ENCODE peak calls at places on chromosomes 11 and 22, in nine cellular contexts. One of them, this sample, is unnamed.

GRCh38 chr11:102545701-102546100 is 15.2 kb upstream of the MMP7 start:
- DNase-seq in progenitor cell of endocrine pancreas: no peak
- DNase-seq in neural progenitor cell: no peak
- DNase-seq in fibroblast of lung: no peak
- DNase-seq in PC-3: peak
- DNase-seq in GM10248: no peak
- DNase-seq in mammary epithelial cell: no peak
- DNase-seq in nephron progenitor cell: no peak
- DNase-seq in pancreas: no peak
- DNase-seq in this sample: no peak

GRCh38 chr22:16829985-16830384 is 4.8 kb upstream of the XKR3 start:
- DNase-seq in progenitor cell of endocrine pancreas: no peak
- DNase-seq in GM10248: no peak
- DNase-seq in nephron progenitor cell: no peak
- DNase-seq in PC-3: no peak
- DNase-seq in neural progenitor cell: no peak
- DNase-seq in fibroblast of lung: no peak
- DNase-seq in pancreas: no peak
- DNase-seq in mammary epithelial cell: no peak
- DNase-seq in this sample: no peak

GRCh38 chr22:37776639-37777005 is 31.1 kb upstream of the GCAT start:
- DNase-seq in PC-3: no peak
- DNase-seq in mammary epithelial cell: no peak
- DNase-seq in nephron progenitor cell: no peak
- DNase-seq in progenitor cell of endocrine pancreas: no peak
- DNase-seq in pancreas: no peak
- DNase-seq in GM10248: no peak
- DNase-seq in neural progenitor cell: no peak
- DNase-seq in fibroblast of lung: no peak
- DNase-seq in this sample: no peak

GRCh38 chr11:82771781-82772180 is 38.1 kb upstream of the FAM181B start:
- DNase-seq in pancreas: no peak
- DNase-seq in neural progenitor cell: no peak
- DNase-seq in nephron progenitor cell: no peak
- DNase-seq in PC-3: peak
- DNase-seq in progenitor cell of endocrine pancreas: no peak
- DNase-seq in mammary epithelial cell: peak
- DNase-seq in fibroblast of lung: no peak
- DNase-seq in GM10248: no peak
- DNase-seq in this sample: no peak

GRCh38 chr11:126592496-126593410 is 237.3 kb downstream of the ST3GAL4 start:
- DNase-seq in PC-3: no peak
- DNase-seq in nephron progenitor cell: no peak
- DNase-seq in mammary epithelial cell: peak
- DNase-seq in fibroblast of lung: peak
- DNase-seq in neural progenitor cell: peak
- DNase-seq in pancreas: no peak
- DNase-seq in progenitor cell of endocrine pancreas: no peak
- DNase-seq in GM10248: no peak
- DNase-seq in this sample: no peak

GRCh38 chr22:17305076-17305475 is 64.2 kb upstream of the CECR2 start:
- DNase-seq in neural progenitor cell: no peak
- DNase-seq in progenitor cell of endocrine pancreas: no peak
- DNase-seq in nephron progenitor cell: no peak
- DNase-seq in mammary epithelial cell: no peak
- DNase-seq in pancreas: no peak
- DNase-seq in PC-3: no peak
- DNase-seq in GM10248: no peak
- DNase-seq in fibroblast of lung: no peak
- DNase-seq in this sample: no peak

GRCh38 chr11:117295438-117296137 is 4.4 kb downstream of the BACE1-AS start:
- DNase-seq in PC-3: no peak
- DNase-seq in fibroblast of lung: no peak
- DNase-seq in mammary epithelial cell: no peak
- DNase-seq in GM10248: no peak
- DNase-seq in pancreas: no peak
- DNase-seq in nephron progenitor cell: no peak
- DNase-seq in progenitor cell of endocrine pancreas: no peak
- DNase-seq in neural progenitor cell: no peak
- DNase-seq in this sample: no peak

GRCh38 chr22:42655693-42656092 is 6.5 kb upstream of the CYB5R3 start:
- DNase-seq in pancreas: no peak
- DNase-seq in fibroblast of lung: no peak
- DNase-seq in PC-3: no peak
- DNase-seq in neural progenitor cell: no peak
- DNase-seq in progenitor cell of endocrine pancreas: no peak
- DNase-seq in mammary epithelial cell: no peak
- DNase-seq in GM10248: peak
- DNase-seq in nephron progenitor cell: no peak
- DNase-seq in this sample: peak

GRCh38 chr11:73383249-73384126 is 7.3 kb downstream of the RELT start:
- DNase-seq in nephron progenitor cell: no peak
- DNase-seq in neural progenitor cell: peak
- DNase-seq in pancreas: no peak
- DNase-seq in progenitor cell of endocrine pancreas: no peak
- DNase-seq in GM10248: no peak
- DNase-seq in fibroblast of lung: no peak
- DNase-seq in mammary epithelial cell: no peak
- DNase-seq in PC-3: no peak
- DNase-seq in this sample: no peak

GRCh38 chr11:109729761-109730160 is 307.8 kb downstream of the C11orf87 start:
- DNase-seq in PC-3: no peak
- DNase-seq in fibroblast of lung: no peak
- DNase-seq in progenitor cell of endocrine pancreas: no peak
- DNase-seq in nephron progenitor cell: no peak
- DNase-seq in mammary epithelial cell: no peak
- DNase-seq in neural progenitor cell: no peak
- DNase-seq in GM10248: no peak
- DNase-seq in pancreas: no peak
- DNase-seq in this sample: no peak

GRCh38 chr22:27591060-27591459 is 210.5 kb downstream of the MN1 start:
- DNase-seq in progenitor cell of endocrine pancreas: no peak
- DNase-seq in pancreas: no peak
- DNase-seq in mammary epithelial cell: no peak
- DNase-seq in nephron progenitor cell: no peak
- DNase-seq in PC-3: no peak
- DNase-seq in neural progenitor cell: no peak
- DNase-seq in GM10248: no peak
- DNase-seq in fibroblast of lung: no peak
- DNase-seq in this sample: no peak

GRCh38 chr11:6538892-6539291 is 41.8 kb downstream of the DNHD1 start:
- DNase-seq in PC-3: no peak
- DNase-seq in progenitor cell of endocrine pancreas: no peak
- DNase-seq in fibroblast of lung: no peak
- DNase-seq in nephron progenitor cell: no peak
- DNase-seq in neural progenitor cell: no peak
- DNase-seq in pancreas: no peak
- DNase-seq in GM10248: no peak
- DNase-seq in mammary epithelial cell: no peak
- DNase-seq in this sample: no peak

GRCh38 chr11:36187618-36188017 is 101.6 kb downstream of the COMMD9 start:
- DNase-seq in mammary epithelial cell: no peak
- DNase-seq in fibroblast of lung: no peak
- DNase-seq in nephron progenitor cell: no peak
- DNase-seq in neural progenitor cell: no peak
- DNase-seq in pancreas: no peak
- DNase-seq in progenitor cell of endocrine pancreas: no peak
- DNase-seq in GM10248: no peak
- DNase-seq in PC-3: no peak
- DNase-seq in this sample: no peak

GRCh38 chr22:17119481-17120202 is 1.5 kb downstream of the TMEM121B start:
- DNase-seq in PC-3: peak
- DNase-seq in nephron progenitor cell: peak
- DNase-seq in mammary epithelial cell: no peak
- DNase-seq in progenitor cell of endocrine pancreas: no peak
- DNase-seq in pancreas: peak
- DNase-seq in GM10248: no peak
- DNase-seq in neural progenitor cell: peak
- DNase-seq in fibroblast of lung: no peak
- DNase-seq in this sample: no peak

GRCh38 chr11:133819114-133819513 is 26.2 kb downstream of the SPATA19 start:
- DNase-seq in GM10248: no peak
- DNase-seq in mammary epithelial cell: no peak
- DNase-seq in fibroblast of lung: no peak
- DNase-seq in neural progenitor cell: no peak
- DNase-seq in pancreas: no peak
- DNase-seq in PC-3: no peak
- DNase-seq in progenitor cell of endocrine pancreas: no peak
- DNase-seq in nephron progenitor cell: no peak
- DNase-seq in this sample: no peak

GRCh38 chr11:133823211-133823610 is 22.1 kb downstream of the SPATA19 start:
- DNase-seq in fibroblast of lung: no peak
- DNase-seq in nephron progenitor cell: no peak
- DNase-seq in progenitor cell of endocrine pancreas: no peak
- DNase-seq in neural progenitor cell: no peak
- DNase-seq in PC-3: no peak
- DNase-seq in pancreas: no peak
- DNase-seq in mammary epithelial cell: no peak
- DNase-seq in GM10248: no peak
- DNase-seq in this sample: no peak

GRCh38 chr11:133824593-133824992 is 20.7 kb downstream of the SPATA19 start:
- DNase-seq in nephron progenitor cell: no peak
- DNase-seq in progenitor cell of endocrine pancreas: no peak
- DNase-seq in pancreas: no peak
- DNase-seq in neural progenitor cell: no peak
- DNase-seq in PC-3: no peak
- DNase-seq in mammary epithelial cell: no peak
- DNase-seq in GM10248: no peak
- DNase-seq in fibroblast of lung: no peak
- DNase-seq in this sample: no peak

GRCh38 chr11:133819916-133820315 is 25.4 kb downstream of the SPATA19 start:
- DNase-seq in neural progenitor cell: no peak
- DNase-seq in pancreas: no peak
- DNase-seq in progenitor cell of endocrine pancreas: no peak
- DNase-seq in PC-3: no peak
- DNase-seq in nephron progenitor cell: no peak
- DNase-seq in mammary epithelial cell: no peak
- DNase-seq in fibroblast of lung: no peak
- DNase-seq in GM10248: no peak
- DNase-seq in this sample: no peak

GRCh38 chr11:133821776-133822175 is 23.5 kb downstream of the SPATA19 start:
- DNase-seq in PC-3: peak
- DNase-seq in fibroblast of lung: peak
- DNase-seq in progenitor cell of endocrine pancreas: peak
- DNase-seq in pancreas: no peak
- DNase-seq in mammary epithelial cell: no peak
- DNase-seq in neural progenitor cell: peak
- DNase-seq in nephron progenitor cell: peak
- DNase-seq in GM10248: peak
- DNase-seq in this sample: peak
- TF ChIP-seq CTCF in PC-3: peak
- TF ChIP-seq CTCF in fibroblast of lung: peak
- TF ChIP-seq CTCF in progenitor cell of endocrine pancreas: peak
- TF ChIP-seq CTCF in pancreas: peak
- TF ChIP-seq CTCF in mammary epithelial cell: peak
- TF ChIP-seq CTCF in neural progenitor cell: peak
- TF ChIP-seq CTCF in nephron progenitor cell: peak
- TF ChIP-seq CTCF in GM10248: peak
- TF ChIP-seq CTCF in this sample: peak

DNA sequence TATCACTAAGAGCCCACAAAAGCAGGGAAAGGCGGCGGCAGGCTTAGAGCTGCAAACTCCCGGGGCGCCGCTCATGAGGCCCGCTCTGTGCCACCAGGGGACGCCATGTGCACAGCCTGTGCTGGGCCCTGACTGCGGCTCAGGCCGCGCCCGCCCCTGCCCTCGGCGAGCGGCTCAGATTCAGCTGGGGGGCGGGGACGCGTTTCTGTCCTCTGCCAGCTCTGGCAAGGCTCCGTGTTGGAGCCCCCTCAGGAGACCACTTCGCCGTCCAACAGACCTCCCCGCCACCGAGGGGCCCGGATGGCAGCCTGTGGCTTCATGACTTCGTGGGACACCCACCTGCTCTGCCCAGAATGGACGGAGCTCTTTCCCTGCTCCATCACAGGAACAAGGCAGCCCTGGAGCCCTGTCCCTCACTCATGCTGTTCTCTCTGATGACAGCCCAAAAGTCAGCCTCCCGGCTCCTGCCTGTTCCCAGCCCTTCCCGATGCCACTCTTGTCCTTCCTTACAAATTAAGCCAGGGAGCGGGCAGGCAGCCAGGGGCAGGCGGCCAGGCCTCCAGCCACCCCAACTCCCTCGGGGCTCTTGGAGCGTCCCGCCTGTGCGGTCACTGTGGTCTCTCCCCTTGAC is 69.1 kb downstream of the NAT10 start:
- DNase-seq in fibroblast of lung: peak
- DNase-seq in pancreas: peak
- DNase-seq in GM10248: peak
- DNase-seq in PC-3: peak
- DNase-seq in neural progenitor cell: peak
- DNase-seq in mammary epithelial cell: peak
- DNase-seq in nephron progenitor cell: peak
- DNase-seq in progenitor cell of endocrine pancreas: peak
- DNase-seq in this sample: peak
- TF ChIP-seq CTCF in fibroblast of lung: peak
- TF ChIP-seq CTCF in pancreas: peak
- TF ChIP-seq CTCF in GM10248: peak
- TF ChIP-seq CTCF in PC-3: peak
- TF ChIP-seq CTCF in neural progenitor cell: peak
- TF ChIP-seq CTCF in mammary epithelial cell: peak
- TF ChIP-seq CTCF in nephron progenitor cell: peak
- TF ChIP-seq CTCF in progenitor cell of endocrine pancreas: peak
- TF ChIP-seq CTCF in this sample: peak

DNA sequence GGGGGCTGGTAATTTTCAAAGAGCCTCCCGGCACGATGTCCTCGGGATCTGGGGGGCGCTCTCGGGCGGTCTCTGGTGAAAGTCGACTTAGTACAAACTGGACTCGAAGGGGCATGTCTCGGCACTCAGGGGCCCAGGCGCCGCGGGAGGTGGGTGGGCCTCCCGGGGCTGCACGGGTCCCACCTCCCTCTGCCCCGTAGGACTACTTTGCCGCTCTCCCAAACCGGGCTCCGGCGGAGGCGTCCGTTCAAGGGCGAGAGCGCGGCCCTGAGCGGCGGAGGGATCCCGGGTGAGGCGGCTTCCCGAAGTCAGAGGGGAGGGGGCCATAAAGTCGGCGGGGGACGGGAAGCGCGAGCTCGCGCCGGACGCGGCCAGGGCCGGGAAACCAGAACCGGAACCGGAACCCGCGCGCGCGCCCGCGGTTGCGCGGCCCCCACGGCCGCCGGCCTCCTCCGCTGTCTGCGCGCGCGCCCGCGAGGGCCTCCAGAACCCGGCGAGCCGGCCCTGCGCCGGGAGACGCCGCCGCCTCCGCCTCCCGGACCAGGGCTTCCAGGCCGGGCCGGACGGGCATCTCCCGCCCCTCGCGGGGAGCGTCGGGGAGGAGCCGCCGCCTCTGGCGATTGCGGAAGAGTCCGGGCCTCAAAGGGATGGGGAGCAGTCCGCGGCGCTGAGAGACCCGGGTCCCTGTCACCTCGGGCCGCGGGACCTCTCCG is at the start of gene ARHGEF12:
- DNase-seq in progenitor cell of endocrine pancreas: peak
- DNase-seq in pancreas: peak
- DNase-seq in GM10248: peak
- DNase-seq in PC-3: peak
- DNase-seq in nephron progenitor cell: peak
- DNase-seq in fibroblast of lung: peak
- DNase-seq in mammary epithelial cell: peak
- DNase-seq in neural progenitor cell: peak
- DNase-seq in this sample: peak
- TF ChIP-seq CTCF in progenitor cell of endocrine pancreas: peak
- TF ChIP-seq CTCF in pancreas: no peak
- TF ChIP-seq CTCF in GM10248: peak
- TF ChIP-seq CTCF in PC-3: peak
- TF ChIP-seq CTCF in nephron progenitor cell: no peak
- TF ChIP-seq CTCF in fibroblast of lung: peak
- TF ChIP-seq CTCF in mammary epithelial cell: peak
- TF ChIP-seq CTCF in neural progenitor cell: peak
- TF ChIP-seq CTCF in this sample: peak

GRCh38 chr11:75445315-75445953 is 12.4 kb upstream of the KLHL35 start:
- DNase-seq in pancreas: peak
- DNase-seq in neural progenitor cell: peak
- DNase-seq in progenitor cell of endocrine pancreas: peak
- DNase-seq in nephron progenitor cell: peak
- DNase-seq in GM10248: peak
- DNase-seq in fibroblast of lung: peak
- DNase-seq in PC-3: peak
- DNase-seq in mammary epithelial cell: peak
- DNase-seq in this sample: peak
- TF ChIP-seq CTCF in pancreas: peak
- TF ChIP-seq CTCF in neural progenitor cell: peak
- TF ChIP-seq CTCF in progenitor cell of endocrine pancreas: peak
- TF ChIP-seq CTCF in nephron progenitor cell: peak
- TF ChIP-seq CTCF in GM10248: peak
- TF ChIP-seq CTCF in fibroblast of lung: peak
- TF ChIP-seq CTCF in PC-3: peak
- TF ChIP-seq CTCF in mammary epithelial cell: peak
- TF ChIP-seq CTCF in this sample: peak

This sample was measured in GM20000.